ENCODE peak calls at places on chromosomes 6 and 20, in ten cellular contexts. Y is KG1; P is NCI-H748 treated with DMSO at 0.1 percent for 48 hours; J is epithelial cell of proximal tubule; F is mesendoderm; M is hippocampal formation; K is amygdala; C is activated CD8-positive, alpha-beta memory T cell treated with anti-CD3 and anti-CD28 coated beads, Interleukin-2, amount 50 U/mL, for 4 hours; H is T-cell; W is hepatic stellate cell. T is an unnamed sample.

GRCh38 chr20:55918471-55918870 is 86.8 kb downstream of the CBLN4 start:
- DNase-seq in Y (no peak), P (no peak), J (no peak), F (no peak), M (no peak), K (no peak), C (no peak), H (no peak), W (no peak), T (no peak)

GRCh38 chr20:52494244-52494643 is 302.7 kb upstream of the ZFP64 start:
- DNase-seq in Y (no peak), P (no peak), J (peak), F (no peak), M (no peak), K (no peak), C (peak), H (peak), W (no peak), T (no peak)

GRCh38 chr6:113654396-113654795 is 202.7 kb upstream of the MARCKS start:
- DNase-seq in Y (no peak), P (no peak), J (peak), F (no peak), M (peak), K (peak), C (no peak), H (no peak), W (no peak), T (no peak)

GRCh38 chr6:14975124-14975815 is 270.6 kb upstream of the JARID2 start:
- DNase-seq in Y (peak), P (no peak), J (no peak), F (no peak), M (no peak), K (no peak), C (no peak), H (no peak), W (no peak), T (no peak)

GRCh38 chr6:15350386-15351083 is 104.7 kb downstream of the JARID2 start:
- DNase-seq in Y (no peak), P (no peak), J (no peak), F (no peak), M (no peak), K (no peak), C (no peak), H (no peak), W (no peak), T (no peak)

GRCh38 chr20:1471242-1471641 is 4.6 kb upstream of the NSFL1C start:
- DNase-seq in Y (no peak), P (no peak), J (no peak), F (no peak), M (no peak), K (no peak), C (no peak), H (no peak), W (no peak), T (no peak)

GRCh38 chr20:8223096-8223870 is 91.2 kb downstream of the PLCB1 start:
- DNase-seq in Y (no peak), P (peak), J (no peak), F (no peak), M (no peak), K (no peak), C (no peak), H (no peak), W (peak), T (no peak)

GRCh38 chr6:157679605-157680580 is 143.2 kb upstream of the SNX9 start:
- DNase-seq in Y (no peak), P (no peak), J (no peak), F (no peak), M (no peak), K (no peak), C (no peak), H (no peak), W (no peak), T (no peak)

GRCh38 chr6:169899481-169900145 is 148.2 kb downstream of the ERMARD start:
- DNase-seq in Y (no peak), P (no peak), J (no peak), F (peak), M (no peak), K (no peak), C (no peak), H (no peak), W (no peak), T (no peak)

GRCh38 chr6:20487669-20488375 is 46.4 kb upstream of the CDKAL1 start:
- DNase-seq in Y (no peak), P (no peak), J (no peak), F (no peak), M (no peak), K (no peak), C (no peak), H (no peak), W (no peak), T (no peak)

GRCh38 chr6:12163149-12163548 is 127.0 kb upstream of the EDN1 start:
- DNase-seq in Y (peak), P (no peak), J (no peak), F (no peak), M (no peak), K (no peak), C (peak), H (peak), W (no peak), T (peak)

GRCh38 chr20:61185841-61186601 is 66.0 kb upstream of the CDH4 start:
- DNase-seq in Y (no peak), P (no peak), J (peak), F (peak), M (no peak), K (no peak), C (no peak), H (no peak), W (peak), T (no peak)

GRCh38 chr6:50586074-50586473 is 127.3 kb upstream of the TFAP2D start:
- DNase-seq in Y (no peak), P (no peak), J (no peak), F (no peak), M (no peak), K (no peak), C (no peak), H (no peak), W (no peak), T (no peak)

GRCh38 chr20:60993647-60994046 is 258.4 kb upstream of the CDH4 start:
- DNase-seq in Y (no peak), P (no peak), J (no peak), F (peak), M (no peak), K (no peak), C (no peak), H (no peak), W (peak), T (no peak)

GRCh38 chr6:3337521-3338350 is 79.0 kb downstream of the PSMG4 start:
- DNase-seq in Y (no peak), P (no peak), J (no peak), F (peak), M (no peak), K (no peak), C (no peak), H (no peak), W (peak), T (no peak)

GRCh38 chr20:3739926-3740599 is 7.6 kb downstream of the HSPA12B start:
- DNase-seq in Y (no peak), P (no peak), J (no peak), F (no peak), M (no peak), K (no peak), C (no peak), H (no peak), W (no peak), T (peak)

GRCh38 chr6:116290799-116291198 is 11.1 kb upstream of the TSPYL1 start:
- DNase-seq in Y (no peak), P (no peak), J (no peak), F (no peak), M (no peak), K (no peak), C (no peak), H (no peak), W (no peak), T (no peak)

GRCh38 chr20:33262658-33263065 is 20.4 kb upstream of the BPIFB1 start:
- DNase-seq in Y (peak), P (peak), J (peak), F (peak), M (peak), K (peak), C (no peak), H (no peak), W (no peak), T (peak)

GRCh38 chr6:99592900-99593299 is 13.7 kb upstream of the PRDM13 start:
- DNase-seq in Y (no peak), P (no peak), J (no peak), F (no peak), M (no peak), K (no peak), C (no peak), H (no peak), W (no peak), T (no peak)

GRCh38 chr20:14715400-14715799 is 378.0 kb upstream of the FLRT3 start:
- DNase-seq in Y (no peak), P (no peak), J (no peak), F (no peak), M (no peak), K (no peak), C (no peak), H (no peak), W (no peak), T (no peak)

GRCh38 chr6:34284563-34285545 is 36.0 kb upstream of the SMIM29 start:
- DNase-seq in Y (peak), P (no peak), J (no peak), F (no peak), M (peak), K (no peak), C (no peak), H (no peak), W (peak), T (peak)

GRCh38 chr6:55953384-55953783 is 78.0 kb upstream of the BMP5 start:
- DNase-seq in Y (no peak), P (no peak), J (peak), F (no peak), M (peak), K (no peak), C (no peak), H (no peak), W (peak), T (no peak)

GRCh38 chr6:28587011-28587745 is 61.5 kb downstream of the GPX5 start:
- DNase-seq in Y (no peak), P (peak), J (peak), F (peak), M (no peak), K (no peak), C (peak), H (peak), W (no peak), T (no peak)

GRCh38 chr6:36373368-36374009 is 14.0 kb downstream of the ETV7 start:
- DNase-seq in Y (no peak), P (no peak), J (no peak), F (no peak), M (no peak), K (no peak), C (no peak), H (no peak), W (no peak), T (no peak)

GRCh38 chr20:53867741-53868351 is 202.5 kb downstream of the BCAS1 start:
- DNase-seq in Y (no peak), P (no peak), J (no peak), F (no peak), M (no peak), K (no peak), C (no peak), H (no peak), W (no peak), T (no peak)

GRCh38 chr6:1502041-1502440 is 107.7 kb upstream of the FOXC1 start:
- DNase-seq in Y (no peak), P (no peak), J (no peak), F (no peak), M (no peak), K (no peak), C (no peak), H (no peak), W (no peak), T (no peak)

GRCh38 chr6:158043586-158044524 is 62.2 kb downstream of the SYNJ2 start:
- DNase-seq in Y (no peak), P (no peak), J (no peak), F (no peak), M (no peak), K (no peak), C (no peak), H (no peak), W (no peak), T (no peak)

GRCh38 chr20:62198931-62199330 is 16.1 kb downstream of the MTG2 start:
- DNase-seq in Y (no peak), P (no peak), J (no peak), F (no peak), M (no peak), K (no peak), C (no peak), H (no peak), W (no peak), T (no peak)

GRCh38 chr6:106539931-106540330 is 89.4 kb downstream of the RTN4IP1 start:
- DNase-seq in Y (no peak), P (no peak), J (no peak), F (no peak), M (no peak), K (no peak), C (no peak), H (no peak), W (no peak), T (no peak)

GRCh38 chr6:105733556-105734162 is 330.8 kb upstream of the PREP start:
- DNase-seq in Y (peak), P (peak), J (peak), F (peak), M (peak), K (no peak), C (no peak), H (no peak), W (no peak), T (no peak)

T was measured in CMK.